ENCODE peak calls at places on chromosomes 3 and 15, in seven cellular contexts. O is A549, Y is GM12878, T is K562, M is H1, R is HepG2, A is IMR-90. N is an unnamed sample.

GRCh38 chr15:36883705-36884355 is 216.5 kb downstream of the MEIS2 start:
- DNase-seq in Y (peak; percentile 26), O (peak; percentile 72), A (peak; percentile 86), M (peak; percentile 93), R (peak; percentile 69), T (peak; percentile 85), N (peak; percentile 90)

GRCh38 chr3:105199217-105199616 is 167.5 kb upstream of the ALCAM start:
- DNase-seq in A (no peak), T (no peak), R (no peak), M (no peak), Y (no peak), O (no peak), N (no peak)

GRCh38 chr3:149388001-149388435 is 10.6 kb upstream of the TM4SF1 start:
- DNase-seq in M (no peak), Y (no peak), R (no peak), A (peak; percentile 99), T (no peak), O (no peak), N (no peak)

GRCh38 chr3:90129710-90130109 is 1022.3 kb downstream of the EPHA3 start:
- DNase-seq in R (no peak), O (no peak), T (no peak), A (no peak), Y (no peak), M (no peak), N (no peak)

GRCh38 chr15:49286649-49287394 is 116.8 kb downstream of the GALK2 start:
- DNase-seq in A (peak; percentile 22), Y (no peak), R (no peak), M (no peak), O (no peak), T (no peak), N (no peak)

GRCh38 chr3:102790742-102791141 is 355.9 kb downstream of the ZPLD1 start:
- DNase-seq in O (no peak), Y (no peak), R (no peak), T (no peak), M (no peak), A (peak; percentile 71), N (no peak)

GRCh38 chr3:15171096-15171495 is 35.0 kb upstream of the CAPN7 start:
- DNase-seq in O (no peak), Y (peak; percentile 40), A (no peak), R (peak; percentile 98), M (no peak), T (no peak), N (no peak)

GRCh38 chr15:59420108-59420507 is 17.9 kb upstream of the FAM81A start:
- DNase-seq in O (no peak), T (no peak), Y (no peak), A (no peak), M (no peak), R (no peak), N (no peak)

GRCh38 chr3:153001428-153001827 is 160.6 kb upstream of the RAP2B start:
- DNase-seq in A (no peak), R (no peak), M (no peak), Y (no peak), O (no peak), T (no peak), N (no peak)

GRCh38 chr3:172339892-172340291 is 108.4 kb downstream of the GHSR start:
- DNase-seq in T (no peak), M (no peak), O (no peak), Y (no peak), A (no peak), R (no peak), N (no peak)

GRCh38 chr3:18389108-18389733 is 35.9 kb downstream of the SATB1 start:
- DNase-seq in M (no peak), O (no peak), T (no peak), A (peak; percentile 5), Y (no peak), R (peak; percentile 3), N (peak; percentile 10)

GRCh38 chr3:59247402-59247841 is 197.6 kb upstream of the CFAP20DC start:
- DNase-seq in A (peak; percentile 52), M (no peak), T (no peak), O (no peak), R (no peak), Y (peak; percentile 39), N (no peak)

GRCh38 chr3:72442755-72443154 is 405.5 kb downstream of the SHQ1 start:
- DNase-seq in Y (no peak), A (no peak), O (no peak), T (no peak), R (no peak), M (no peak), N (no peak)

GRCh38 chr15:86362556-86362955 is 282.9 kb downstream of the AGBL1 start:
- DNase-seq in T (no peak), Y (no peak), O (no peak), M (no peak), A (no peak), R (no peak), N (no peak)

DNA sequence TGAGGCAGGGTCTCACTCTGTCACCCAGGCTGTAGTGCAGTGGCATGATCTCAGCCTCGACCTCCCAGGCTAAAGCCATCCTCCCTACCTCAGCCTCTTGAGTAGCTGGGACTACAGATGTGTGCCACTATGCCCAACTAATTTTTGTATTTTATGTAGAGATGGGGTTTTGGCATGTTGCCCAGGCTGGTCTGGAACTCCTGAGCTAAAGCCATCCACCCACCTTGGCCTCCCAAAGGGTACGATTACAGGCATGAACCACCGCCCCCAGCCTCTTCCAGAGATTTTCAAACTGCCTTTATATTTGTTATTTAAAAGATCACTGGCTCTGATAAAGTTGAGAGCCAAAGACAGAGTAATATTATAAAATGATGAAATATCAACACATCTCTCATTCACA is 37.3 kb downstream of the BSN start:
- DNase-seq in A (no peak), M (no peak), T (no peak), R (no peak), O (no peak), Y (no peak), N (no peak)
- H3K4me1 ChIP-seq in A (no peaks in the 10 kb centered on the region), M (no peaks in the 10 kb centered on the region), T (no peaks in the 10 kb centered on the region), R (peaks cover 12% of the 10 kb centered on the region), O (no peaks in the 10 kb centered on the region), Y (no peaks in the 10 kb centered on the region), N (no peaks in the 10 kb centered on the region)

GRCh38 chr3:129352045-129352444 is 73.4 kb downstream of the HMCES start:
- DNase-seq in R (no peak), T (peak; percentile 29), O (peak; percentile 35), M (peak; percentile 62), Y (no peak), A (no peak), N (no peak)
- TF ChIP-seq CTCF in R (peak; percentile 20), T (no peak), O (no peak), M (peak; percentile 59), Y (peak; percentile 41), A (no peak), N (peak; percentile 17)

DNA sequence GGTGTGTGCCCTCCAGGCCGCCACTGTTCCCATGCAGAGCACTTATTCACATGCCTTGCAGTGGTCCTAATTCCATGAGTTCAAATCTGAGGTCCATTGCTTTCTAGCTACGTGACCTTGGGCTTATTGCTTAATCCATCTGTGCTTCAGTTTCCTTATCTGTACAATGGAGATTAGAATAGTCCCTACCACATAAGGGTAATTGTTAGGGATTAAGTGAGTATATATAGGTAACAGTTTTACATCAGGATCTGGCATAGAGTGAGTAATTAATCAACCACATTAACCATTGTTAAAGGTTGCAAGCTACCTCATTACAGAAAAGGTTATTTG is 7.6 kb downstream of the CPN2 start:
- DNase-seq in T (no peak), A (no peak), O (no peak), R (no peak), Y (no peak), M (no peak), N (no peak)
- TF ChIP-seq RFX5 in T (no peak), A (no peak), O (no peak), R (no peak), Y (no peak), M (no peak), N (no peak)

DNA sequence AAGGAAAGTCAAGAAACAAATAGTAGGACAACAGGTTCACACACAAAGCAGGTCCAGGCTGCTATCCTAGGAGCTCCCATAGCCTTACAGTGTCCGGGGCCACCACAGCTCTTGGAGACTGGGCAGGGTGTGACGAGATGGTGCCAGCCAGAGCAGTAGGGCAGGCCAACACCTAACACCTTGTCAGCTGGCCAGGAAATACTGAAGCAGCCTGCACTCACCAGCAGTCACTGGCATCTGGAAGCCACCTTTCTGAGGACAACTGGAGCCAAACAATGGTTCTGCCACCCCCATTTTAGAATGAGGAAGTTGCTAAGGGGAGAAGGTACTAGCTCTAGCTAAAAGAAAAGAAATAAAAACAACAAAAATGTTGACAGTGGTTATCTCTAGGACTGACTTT is 47.2 kb downstream of the CCDC12 start:
- DNase-seq in A (no peak), R (no peak), O (no peak), M (no peak), Y (no peak), T (no peak), N (no peak)
- H3K4me1 ChIP-seq in A (peaks cover 30% of the 10 kb centered on the region), R (peaks cover 43% of the 10 kb centered on the region), O (peaks cover 79% of the 10 kb centered on the region), M (peaks cover 2% of the 10 kb centered on the region), Y (peaks cover 85% of the 10 kb centered on the region), T (peaks cover 15% of the 10 kb centered on the region), N (peaks cover 37% of the 10 kb centered on the region)

DNA sequence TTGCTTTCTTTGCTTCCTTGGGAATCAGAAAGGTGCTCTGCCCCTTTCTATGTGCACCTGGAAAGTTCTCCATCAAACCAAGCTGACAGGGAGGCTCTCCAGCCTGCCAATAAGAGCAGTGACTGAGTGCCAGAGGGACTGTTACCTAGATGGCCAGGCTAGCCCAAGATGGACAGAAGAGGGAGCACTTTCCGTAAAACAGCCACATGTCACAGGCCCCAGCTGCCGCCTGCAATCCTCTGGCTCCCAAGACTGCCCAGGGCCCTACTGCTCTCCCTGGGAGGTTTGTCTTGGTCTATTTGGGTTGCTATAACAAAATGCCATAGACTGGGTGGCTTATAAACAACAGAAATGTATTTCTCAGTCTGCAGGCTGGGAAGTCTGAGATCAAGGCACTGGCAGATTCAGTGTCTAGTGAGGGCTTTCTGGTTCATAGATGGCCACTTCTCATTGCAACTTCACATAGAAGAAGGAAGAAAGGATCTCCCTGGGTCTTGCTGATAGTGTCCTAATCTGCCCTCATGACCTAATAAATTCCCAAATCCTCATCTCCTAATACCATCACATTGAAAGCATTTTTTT is 72.3 kb downstream of the TAMM41 start:
- DNase-seq in R (peak; percentile 52), Y (no peak), A (peak; percentile 45), O (peak; percentile 74), T (peak; percentile 33), M (peak; percentile 71), N (peak; percentile 76)
- TF ChIP-seq CTCF in R (peak; percentile 74), Y (peak; percentile 36), A (peak; percentile 50), O (peak; percentile 36), T (peak; percentile 74), M (peak; percentile 77), N (peak; percentile 51)

N was measured in SK-N-SH.